ENCODE peak calls at places on chromosomes 16 and 17, in four cellular contexts. V is NCI-H146; P is stimulated activated CD8-positive, alpha-beta memory T cell treated with anti-CD3 and anti-CD28 coated beads, Interleukin-7, amount 100 ng/mL, for 1 hour; S is NCI-H748 treated with DMSO at 0.1 percent for 48 hours. L is an unnamed sample.

GRCh38 chr17:36755586-36755985 is 154.2 kb downstream of the MRM1 start:
- DNase-seq in V (peak; percentile 78), P (peak; percentile 11), S (peak; percentile 31), L (peak; percentile 39)

GRCh38 chr17:81389585-81389984 is 5.7 kb upstream of the BAHCC1 start:
- DNase-seq in V (no peak), P (no peak), S (no peak), L (no peak)

GRCh38 chr17:10127819-10128375 is 70.5 kb downstream of the GAS7 start:
- DNase-seq in V (no peak), P (no peak), S (no peak), L (no peak)

GRCh38 chr16:24504467-24505345 is 34.7 kb upstream of the RBBP6 start:
- DNase-seq in V (peak; percentile 71), P (peak; percentile 20), S (peak; percentile 31), L (peak; percentile 73)

GRCh38 chr17:80999224-81000088 is 7.8 kb downstream of the CHMP6 start:
- DNase-seq in V (no peak), P (no peak), S (no peak), L (no peak)

GRCh38 chr17:41635121-41636097 is 11.0 kb upstream of the KRT17 start:
- DNase-seq in V (no peak), P (no peak), S (no peak), L (no peak)

GRCh38 chr17:40533896-40534295 is 31.4 kb downstream of the CCR7 start:
- DNase-seq in V (no peak), P (no peak), S (no peak), L (no peak)

GRCh38 chr17:29593546-29594440 is 861 bp downstream of the ANKRD13B start:
- DNase-seq in V (peak; percentile 47), P (no peak), S (no peak), L (peak; percentile 37)

GRCh38 chr17:48478224-48479013 is 48.4 kb upstream of the SKAP1 start:
- DNase-seq in V (no peak), P (no peak), S (no peak), L (no peak)